ENCODE peak calls at places on chromosomes 6 and 20, in nine cellular contexts. K is esophagus squamous epithelium, O is A549, B is uterus, I is ovary, L is stomach, S is IMR-90, Y is adrenal gland, E is prostate gland. H is an unnamed sample.
A peak's percentile ranks its signal among the peaks of the same experiment; 100 is the strongest.

GRCh38 chr6:20328266-20328946 is 73.3 kb upstream of the E2F3 start:
- DNase-seq in Y (no peak), I (no peak), E (no peak), B (no peak), L (no peak), O (no peak), K (no peak), S (peak; percentile 2), H (no peak)

GRCh38 chr20:17036546-17036945 is 190.3 kb upstream of the PCSK2 start:
- DNase-seq in L (no peak), I (no peak), Y (no peak), B (no peak), K (no peak), S (peak; percentile 58), O (no peak), E (no peak), H (no peak)

GRCh38 chr6:53796791-53797190 is 2.0 kb downstream of the LRRC1 start:
- DNase-seq in I (no peak), K (no peak), Y (no peak), O (no peak), E (no peak), S (no peak), L (no peak), B (no peak), H (no peak)

GRCh38 chr6:1778693-1779235 is 169.0 kb downstream of the FOXC1 start:
- DNase-seq in L (no peak), Y (no peak), E (no peak), K (no peak), O (no peak), S (no peak), I (no peak), B (no peak), H (no peak)

GRCh38 chr20:35319206-35320197 is 27.3 kb upstream of the FAM83C start:
- DNase-seq in I (no peak), L (no peak), K (no peak), E (no peak), B (no peak), O (peak; percentile 35), S (peak; percentile 89), Y (no peak), H (no peak)

GRCh38 chr6:148580442-148580841 is 166.4 kb upstream of the UST start:
- DNase-seq in I (no peak), O (no peak), E (no peak), S (no peak), B (no peak), K (no peak), Y (no peak), L (no peak), H (no peak)

GRCh38 chr6:4344317-4344899 is 209.0 kb upstream of the ECI2 start:
- DNase-seq in O (no peak), I (no peak), K (no peak), B (no peak), Y (no peak), E (no peak), S (no peak), L (no peak), H (no peak)

GRCh38 chr6:145735356-145736165 is at the start of gene EPM2A:
- DNase-seq in B (peak; percentile 80), O (peak; percentile 79), I (peak; percentile 83), S (peak; percentile 78), K (peak; percentile 28), L (peak; percentile 87), Y (peak; percentile 91), E (peak; percentile 74), H (peak; percentile 97)

GRCh38 chr20:36573798-36574277 is 441 bp downstream of the TGIF2 start:
- DNase-seq in E (peak; percentile 14), Y (peak; percentile 36), I (peak; percentile 66), S (no peak), K (no peak), L (peak; percentile 29), B (peak; percentile 44), O (no peak), H (peak; percentile 51)

GRCh38 chr6:44073612-44074382 is 53.5 kb downstream of the MRPL14 start:
- DNase-seq in I (no peak), S (no peak), Y (no peak), B (no peak), L (no peak), O (no peak), K (no peak), E (no peak), H (no peak)

DNA sequence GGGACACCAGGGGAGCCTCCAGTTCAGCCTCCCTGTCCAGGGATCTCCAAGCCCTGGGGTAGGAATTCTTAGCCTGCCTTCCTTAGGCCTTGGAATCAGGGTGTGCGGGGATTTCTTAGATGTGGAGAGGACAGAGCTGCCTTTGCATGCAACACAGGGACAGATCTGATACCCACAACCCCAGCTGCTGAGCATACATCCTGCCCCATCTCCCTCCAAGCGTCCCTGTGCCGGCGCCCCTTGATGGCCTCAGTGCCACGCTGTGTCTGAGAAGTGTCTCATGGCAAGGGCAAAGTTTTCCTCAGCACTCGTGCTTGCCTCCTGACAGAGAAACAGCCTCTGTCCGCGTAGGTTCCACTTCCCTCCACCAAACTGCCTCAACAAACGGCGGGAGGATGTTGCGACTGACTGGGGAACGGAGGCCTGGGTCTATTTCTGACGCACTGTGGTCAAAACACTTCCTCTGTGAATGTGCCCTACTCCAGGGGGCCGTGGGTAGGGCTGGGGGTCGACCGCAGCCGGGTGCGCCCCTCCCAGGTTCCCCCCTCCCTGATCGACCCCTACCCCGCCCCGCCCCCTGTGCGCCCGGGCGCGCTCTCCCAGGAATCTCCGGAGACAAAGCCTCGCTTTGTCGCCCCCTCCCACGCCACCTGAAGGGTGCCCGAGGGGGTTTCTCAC is 950 bp downstream of the MICAL1 start:
- DNase-seq in K (peak; percentile 31), Y (peak; percentile 41), S (peak; percentile 28), E (no peak), B (no peak), I (no peak), O (no peak), L (peak; percentile 58), H (peak; percentile 89)
- TF ChIP-seq POLR2A in K (no peak), Y (no peak), S (no peak), E (no peak), B (no peak), I (no peak), O (no peak), L (no peak), H (no peak)

GRCh38 chr20:41050361-41051019 is 21.9 kb downstream of the TOP1 start:
- DNase-seq in B (no peak), S (peak; percentile 68), Y (no peak), I (no peak), E (no peak), L (no peak), O (no peak), K (no peak), H (no peak)
- H3K27ac ChIP-seq in B (peak overlapping the region; percentile 45), S (no peak overlapping the region), Y (peak overlapping the region; percentile 51), I (no peak overlapping the region), E (no peak overlapping the region), L (peak overlapping the region; percentile 73), O (peak overlapping the region; percentile 14), K (peak overlapping the region; percentile 24), H (peak overlapping the region; percentile 77)

GRCh38 chr6:24359640-24360454 is 2.0 kb upstream of the DCDC2 start:
- DNase-seq in L (peak; percentile 72), S (peak; percentile 65), I (peak; percentile 76), B (peak; percentile 27), E (peak; percentile 39), K (no peak), O (peak; percentile 92), Y (peak; percentile 75), H (peak; percentile 98)
- TF ChIP-seq POLR2A in L (no peak), S (no peak), I (no peak), B (no peak), E (no peak), K (no peak), O (no peak), Y (no peak), H (no peak)

DNA sequence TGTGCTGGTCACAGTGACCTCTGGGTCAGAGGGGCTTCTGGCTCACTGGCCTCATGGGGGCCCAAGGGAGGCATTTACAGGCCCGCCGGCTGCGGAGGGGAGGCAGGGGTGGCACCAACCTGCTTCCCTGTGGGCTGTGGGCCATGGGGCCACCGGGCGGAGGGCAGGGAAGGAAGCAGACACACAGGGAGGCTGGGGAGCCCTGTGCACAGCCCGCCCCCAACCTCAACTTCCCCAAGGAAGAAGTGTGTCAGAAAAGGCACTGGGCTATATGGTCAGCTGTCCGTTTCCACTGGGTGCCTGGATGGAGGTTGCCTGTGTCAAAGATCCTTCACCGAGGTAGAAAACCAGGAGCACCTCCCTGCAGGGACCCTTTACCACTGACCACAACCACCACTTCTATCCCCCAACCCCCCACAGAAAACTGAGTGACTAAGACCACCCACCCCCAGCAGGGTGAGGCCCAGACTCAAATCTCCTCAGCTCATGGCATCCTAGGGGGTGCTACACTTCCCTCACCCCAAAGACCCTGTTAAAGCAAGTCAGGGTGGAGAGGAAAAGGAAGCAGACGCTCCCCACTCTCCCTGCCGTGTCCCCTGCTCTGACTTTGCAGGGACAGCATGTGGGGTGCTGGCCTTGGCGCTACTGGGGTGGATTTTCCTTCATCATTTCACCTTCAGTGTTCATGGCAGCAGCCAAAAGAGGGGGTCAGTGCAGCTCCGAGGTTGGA is 5.6 kb downstream of the CST3 start:
- DNase-seq in E (no peak), K (no peak), Y (no peak), B (no peak), O (no peak), L (no peak), I (no peak), S (no peak), H (peak; percentile 59)
- H3K27ac ChIP-seq in E (no peak overlapping the region), K (peak overlapping the region; percentile 92), Y (no peak overlapping the region), B (peak overlapping the region; percentile 20), O (no peak overlapping the region), L (no peak overlapping the region), I (no peak overlapping the region), S (no peak overlapping the region), H (peak overlapping the region; percentile 6)

GRCh38 chr20:60213126-60213893 is 255.1 kb downstream of the CDH26 start:
- DNase-seq in B (no peak), Y (no peak), E (no peak), S (no peak), I (no peak), L (no peak), K (no peak), O (no peak), H (no peak)
- TF ChIP-seq POLR2A in B (no peak), Y (no peak), E (no peak), S (no peak), I (no peak), L (no peak), K (no peak), O (no peak), H (no peak)

H was measured in upper lobe of left lung.